ENCODE peak calls at places on chromosomes 5 and 9, in eight cellular contexts. Y, M, U, P, C, B, I and T are unnamed samples.
A peak's percentile ranks its signal among the peaks of the same experiment; 100 is the strongest.

GRCh38 chr5:79886940-79887339 is 104.1 kb downstream of the MTX3 start:
- DNase-seq in Y (no peak), M (no peak), U (no peak), P (no peak), C (no peak), B (no peak), I (no peak), T (no peak)

GRCh38 chr9:17578911-17579793 is at the start of gene SH3GL2:
- DNase-seq in Y (peak; percentile 35), M (no peak), U (no peak), P (no peak), C (peak; percentile 46), B (no peak), I (peak; percentile 43), T (peak; percentile 62)

GRCh38 chr5:50975840-50976239 is 309.4 kb downstream of the PARP8 start:
- DNase-seq in Y (no peak), M (no peak), U (no peak), P (no peak), C (no peak), B (no peak), I (no peak), T (no peak)

GRCh38 chr9:129405831-129406220 is 215.1 kb downstream of the C9orf50 start:
- DNase-seq in Y (no peak), M (no peak), U (no peak), P (no peak), C (no peak), B (no peak), I (no peak), T (peak; percentile 46)

GRCh38 chr5:74206571-74207550 is 433.7 kb downstream of the ENC1 start:
- DNase-seq in Y (peak; percentile 83), M (peak; percentile 83), U (peak; percentile 36), P (peak; percentile 61), C (peak; percentile 86), B (no peak), I (peak; percentile 79), T (peak; percentile 34)

GRCh38 chr5:13477118-13477737 is 467.3 kb downstream of the DNAH5 start:
- DNase-seq in Y (peak; percentile 86), M (no peak), U (no peak), P (no peak), C (no peak), B (no peak), I (no peak), T (no peak)

GRCh38 chr9:90641090-90641489 is 1.5 kb downstream of the DIRAS2 start:
- DNase-seq in Y (no peak), M (no peak), U (no peak), P (no peak), C (no peak), B (no peak), I (no peak), T (no peak)

GRCh38 chr5:53034832-53035231 is 45.7 kb downstream of the ITGA2 start:
- DNase-seq in Y (no peak), M (no peak), U (no peak), P (no peak), C (no peak), B (no peak), I (no peak), T (no peak)

GRCh38 chr9:81860581-81860980 is 67.6 kb upstream of the SPATA31D4 start:
- DNase-seq in Y (no peak), M (no peak), U (no peak), P (no peak), C (no peak), B (no peak), I (no peak), T (no peak)

GRCh38 chr5:126003309-126003708 is 419.9 kb upstream of the GRAMD2B start:
- DNase-seq in Y (peak; percentile 38), M (no peak), U (peak; percentile 29), P (peak; percentile 12), C (no peak), B (peak; percentile 56), I (peak; percentile 68), T (peak; percentile 63)

GRCh38 chr5:151578326-151579025 is 12.7 kb downstream of the FAT2 start:
- DNase-seq in Y (no peak), M (no peak), U (no peak), P (no peak), C (no peak), B (no peak), I (no peak), T (no peak)

GRCh38 chr9:14313378-14313940 is 482 bp downstream of the NFIB start:
- DNase-seq in Y (no peak), M (no peak), U (peak; percentile 42), P (no peak), C (peak; percentile 76), B (no peak), I (no peak), T (no peak)

GRCh38 chr5:102589661-102590060 is 90.9 kb upstream of the SLCO6A1 start:
- DNase-seq in Y (peak; percentile 55), M (no peak), U (no peak), P (no peak), C (no peak), B (no peak), I (no peak), T (no peak)

GRCh38 chr9:108259917-108260675 is 595.7 kb downstream of the ACTL7B start:
- DNase-seq in Y (peak; percentile 91), M (no peak), U (no peak), P (no peak), C (no peak), B (no peak), I (no peak), T (no peak)

GRCh38 chr9:111601237-111602018 is 2.0 kb upstream of the PTGR1 start:
- DNase-seq in Y (no peak), M (no peak), U (peak; percentile 76), P (no peak), C (no peak), B (no peak), I (no peak), T (no peak)

GRCh38 chr5:120690621-120691407 is 226.7 kb downstream of the PRR16 start:
- DNase-seq in Y (no peak), M (no peak), U (no peak), P (no peak), C (no peak), B (no peak), I (no peak), T (no peak)

GRCh38 chr9:27203783-27204182 is 93.2 kb downstream of the EQTN start:
- DNase-seq in Y (no peak), M (no peak), U (no peak), P (no peak), C (no peak), B (no peak), I (no peak), T (no peak)

GRCh38 chr9:94176582-94176981 is 82.5 kb upstream of the ZNF169 start:
- DNase-seq in Y (no peak), M (no peak), U (no peak), P (no peak), C (no peak), B (no peak), I (no peak), T (no peak)

GRCh38 chr5:7991125-7991821 is 122.3 kb downstream of the MTRR start:
- DNase-seq in Y (no peak), M (no peak), U (no peak), P (no peak), C (no peak), B (no peak), I (no peak), T (no peak)

GRCh38 chr9:81646337-81646736 is 43.0 kb downstream of the TLE1 start:
- DNase-seq in Y (no peak), M (no peak), U (no peak), P (no peak), C (no peak), B (no peak), I (no peak), T (no peak)

GRCh38 chr5:157828949-157829639 is 29.9 kb downstream of the CLINT1 start:
- DNase-seq in Y (peak; percentile 7), M (no peak), U (no peak), P (no peak), C (no peak), B (no peak), I (no peak), T (no peak)
- H3K4me1 ChIP-seq in Y (no peaks in the 10 kb centered on the region), M (no peaks in the 10 kb centered on the region), U (peaks cover 37% of the 10 kb centered on the region), P (no peaks in the 10 kb centered on the region), C (peaks cover 51% of the 10 kb centered on the region), B (peaks cover 28% of the 10 kb centered on the region), I (peaks cover 9% of the 10 kb centered on the region), T (peaks cover 49% of the 10 kb centered on the region)

GRCh38 chr9:37327553-37327952 is 94.9 kb upstream of the GRHPR start:
- DNase-seq in Y (no peak), M (no peak), U (no peak), P (no peak), C (no peak), B (no peak), I (no peak), T (no peak)
- H3K4me1 ChIP-seq in Y (no peaks in the 10 kb centered on the region), M (no peaks in the 10 kb centered on the region), U (peaks cover 12% of the 10 kb centered on the region), P (no peaks in the 10 kb centered on the region), C (no peaks in the 10 kb centered on the region), B (no peaks in the 10 kb centered on the region), I (no peaks in the 10 kb centered on the region), T (no peaks in the 10 kb centered on the region)

DNA sequence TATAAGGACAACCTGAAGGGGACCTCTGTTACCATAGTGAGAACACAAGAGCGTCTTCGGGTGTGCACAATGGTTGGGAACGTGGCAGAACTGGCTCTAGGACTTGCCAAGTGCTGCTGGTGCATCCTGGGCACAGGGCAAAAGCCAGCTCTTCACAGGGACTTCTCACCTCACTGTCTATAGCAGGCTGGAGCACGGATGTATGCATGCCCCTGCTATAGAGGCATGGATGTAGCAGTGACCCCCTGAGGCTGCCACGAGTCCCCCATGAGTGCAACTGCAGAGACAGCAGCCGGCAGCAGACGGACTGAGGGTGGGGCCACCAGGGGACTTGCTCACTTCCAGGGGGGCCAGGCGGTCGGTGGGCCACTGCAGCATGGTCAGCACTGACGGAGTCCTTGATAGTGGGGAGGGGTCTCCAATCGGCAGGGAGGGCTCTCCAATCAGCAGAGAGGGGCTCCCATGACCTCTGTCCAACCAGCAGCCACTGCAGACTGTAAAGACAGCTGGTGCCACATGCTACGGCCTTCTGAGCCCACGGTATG is 64.9 kb downstream of the SEMA4D start:
- DNase-seq in Y (no peak), M (no peak), U (no peak), P (no peak), C (peak; percentile 32), B (no peak), I (no peak), T (no peak)
- H3K4me1 ChIP-seq in Y (no peaks in the 10 kb centered on the region), M (peaks cover 7% of the 10 kb centered on the region), U (peaks cover 11% of the 10 kb centered on the region), P (no peaks in the 10 kb centered on the region), C (peaks cover 46% of the 10 kb centered on the region), B (peaks cover 73% of the 10 kb centered on the region), I (peaks cover 5% of the 10 kb centered on the region), T (peaks cover 15% of the 10 kb centered on the region)

GRCh38 chr9:33163433-33164137 is 3.6 kb downstream of the B4GALT1 start:
- DNase-seq in Y (no peak), M (no peak), U (peak; percentile 75), P (no peak), C (no peak), B (no peak), I (peak; percentile 58), T (no peak)

GRCh38 chr9:33161011-33161588 is 6.0 kb downstream of the B4GALT1 start:
- DNase-seq in Y (peak; percentile 96), M (peak; percentile 88), U (peak; percentile 92), P (peak; percentile 36), C (peak; percentile 77), B (peak; percentile 82), I (peak; percentile 74), T (peak; percentile 64)

GRCh38 chr9:33162721-33163311 is 4.3 kb downstream of the B4GALT1 start:
- DNase-seq in Y (peak; percentile 91), M (no peak), U (peak; percentile 48), P (peak; percentile 80), C (peak; percentile 83), B (peak; percentile 87), I (peak; percentile 69), T (no peak)

GRCh38 chr9:33159760-33160127 is 7.4 kb downstream of the B4GALT1 start:
- DNase-seq in Y (peak; percentile 90), M (peak; percentile 47), U (peak; percentile 74), P (peak; percentile 52), C (peak; percentile 72), B (no peak), I (no peak), T (peak; percentile 59)

GRCh38 chr9:33161589-33162132 is 5.5 kb downstream of the B4GALT1 start:
- DNase-seq in Y (peak; percentile 78), M (no peak), U (no peak), P (no peak), C (no peak), B (no peak), I (no peak), T (no peak)
- H3K4me1 ChIP-seq in Y (peaks cover 84% of the 10 kb centered on the region), M (peaks cover 50% of the 10 kb centered on the region), U (peaks cover 87% of the 10 kb centered on the region), P (peaks cover 6% of the 10 kb centered on the region), C (peaks cover 86% of the 10 kb centered on the region), B (peaks cover 93% of the 10 kb centered on the region), I (peaks cover 40% of the 10 kb centered on the region), T (peaks cover 60% of the 10 kb centered on the region)